ENCODE peak calls at places on chromosome 7, in nine cellular contexts. Q is heart left ventricle, U is A549, A is HCT116, W is IMR-90, P is stomach, Y is thyroid gland, C is erythroblast, B is uterus. Z is an unnamed sample.

GRCh38 chr7:105685099-105685609 is 103.9 kb upstream of the EFCAB10 start:
- DNase-seq in Q (no peak), U (no peak), A (no peak), W (peak; percentile 59), P (no peak), Y (no peak), C (no peak), B (no peak), Z (no peak)

GRCh38 chr7:151056286-151057037 is 1.2 kb downstream of the CDK5 start:
- DNase-seq in Q (no peak), U (no peak), A (no peak), W (no peak), P (peak; percentile 45), Y (peak; percentile 35), C (no peak), B (no peak), Z (no peak)

GRCh38 chr7:38525857-38526256 is 105.3 kb downstream of the AMPH start:
- DNase-seq in Q (no peak), U (no peak), A (no peak), W (no peak), P (no peak), Y (no peak), C (no peak), B (no peak), Z (no peak)

GRCh38 chr7:104979167-104979841 is 34.7 kb upstream of the KMT2E start:
- DNase-seq in Q (no peak), U (no peak), A (no peak), W (peak; percentile 62), P (no peak), Y (no peak), C (no peak), B (no peak), Z (no peak)

GRCh38 chr7:13987395-13987794 is 2.1 kb downstream of the ETV1 start:
- DNase-seq in Q (no peak), U (no peak), A (no peak), W (peak; percentile 29), P (no peak), Y (no peak), C (no peak), B (no peak), Z (no peak)

GRCh38 chr7:17299477-17299991 is 1.1 kb downstream of the AHR start:
- DNase-seq in Q (no peak), U (no peak), A (no peak), W (peak; percentile 24), P (no peak), Y (no peak), C (peak; percentile 37), B (no peak), Z (no peak)

GRCh38 chr7:97971990-97972943 is 17.7 kb downstream of the OCM2 start:
- DNase-seq in Q (peak; percentile 80), U (peak; percentile 90), A (peak; percentile 63), W (peak; percentile 57), P (peak; percentile 85), Y (peak; percentile 75), C (peak; percentile 89), B (peak; percentile 68), Z (peak; percentile 92)

GRCh38 chr7:37118029-37118428 is 330.6 kb downstream of the ELMO1 start:
- DNase-seq in Q (no peak), U (no peak), A (no peak), W (no peak), P (no peak), Y (no peak), C (no peak), B (no peak), Z (no peak)

DNA sequence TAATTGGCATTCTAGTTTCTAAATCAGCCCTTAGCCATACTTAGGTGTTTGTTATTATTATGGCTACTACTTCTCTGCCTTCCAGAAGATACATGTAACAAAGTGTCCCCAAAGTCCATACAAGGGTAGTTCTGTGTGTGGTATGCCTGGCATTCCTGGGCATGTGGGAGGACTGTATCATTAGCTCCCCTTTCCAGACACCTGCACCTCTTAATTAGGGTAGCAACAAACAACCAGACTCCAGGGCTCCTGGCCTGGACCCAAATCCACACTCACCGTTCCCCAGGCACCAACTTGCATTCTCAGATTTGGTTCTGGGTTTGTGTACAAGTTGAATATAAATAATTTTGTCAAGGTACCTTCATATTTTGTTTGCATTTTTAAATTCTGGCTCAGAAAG is 15.5 kb upstream of the CALD1 start:
- DNase-seq in Q (no peak), U (no peak), A (no peak), W (no peak), P (no peak), Y (no peak), C (no peak), B (no peak), Z (no peak)
- TF ChIP-seq POLR2A in Q (no peak), U (no peak), A (no peak), W (no peak), P (no peak), Y (no peak), C (no peak), B (no peak), Z (no peak)

DNA sequence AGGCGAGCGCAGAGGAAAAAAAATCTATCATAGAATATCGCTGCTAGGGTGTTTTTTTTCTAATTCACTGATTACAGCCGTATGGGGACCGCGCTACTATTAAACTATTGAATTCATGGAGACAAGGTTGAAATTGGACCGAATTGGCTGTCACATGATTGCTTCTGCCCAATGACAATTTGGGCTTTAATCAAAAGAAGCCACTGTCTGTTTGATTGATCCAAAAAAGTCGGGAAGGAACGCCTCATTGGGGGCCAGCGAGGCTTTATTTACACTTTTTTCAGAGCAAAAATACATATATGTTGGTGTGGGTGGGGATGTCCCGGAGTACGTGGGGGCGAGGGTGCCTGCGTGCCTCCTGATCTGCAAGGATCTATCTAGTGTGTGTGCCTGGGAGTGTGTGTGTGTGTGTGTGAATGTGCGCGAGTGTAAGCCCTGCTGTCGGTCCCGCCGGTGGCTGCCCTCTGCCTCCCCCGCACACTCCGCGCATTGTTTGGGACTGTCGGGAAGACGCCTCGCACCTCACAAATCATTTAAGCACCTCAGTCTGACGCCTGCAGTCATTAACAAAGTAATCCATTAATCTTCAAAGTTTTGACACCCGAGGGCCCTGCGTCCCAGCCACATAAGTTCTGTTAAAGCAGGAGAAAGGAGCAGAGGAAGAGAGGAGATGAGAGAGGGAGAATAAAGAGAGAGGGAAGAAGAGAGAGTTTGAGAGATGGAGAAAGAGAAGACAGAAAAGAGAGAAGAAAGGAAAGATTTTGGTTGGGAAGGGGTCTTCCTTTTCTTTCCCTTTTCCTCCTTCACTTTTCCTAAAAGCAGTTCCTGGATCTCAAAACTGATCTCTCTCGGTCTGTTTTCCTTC is at the start of gene HOXA2:
- DNase-seq in Q (no peak), U (no peak), A (no peak), W (peak; percentile 91), P (no peak), Y (no peak), C (no peak), B (no peak), Z (no peak)
- TF ChIP-seq POLR2A in Q (no peak), U (no peak), A (no peak), W (no peak), P (no peak), Y (peak; percentile 37), C (no peak), B (no peak), Z (no peak)

GRCh38 chr7:142809671-142810070 is 38.9 kb downstream of the PRSS2 start:
- DNase-seq in Q (no peak), U (no peak), A (no peak), W (no peak), P (no peak), Y (no peak), C (no peak), B (no peak), Z (no peak)

GRCh38 chr7:142806957-142807356 is 36.2 kb downstream of the PRSS2 start:
- DNase-seq in Q (no peak), U (no peak), A (no peak), W (no peak), P (no peak), Y (no peak), C (no peak), B (no peak), Z (no peak)

GRCh38 chr7:142808461-142808801 is 37.7 kb downstream of the PRSS2 start:
- DNase-seq in Q (no peak), U (no peak), A (no peak), W (no peak), P (no peak), Y (no peak), C (no peak), B (no peak), Z (no peak)

GRCh38 chr7:142808802-142809583 is 38.2 kb downstream of the PRSS2 start:
- DNase-seq in Q (no peak), U (no peak), A (no peak), W (peak; percentile 7), P (peak; percentile 56), Y (peak; percentile 17), C (peak; percentile 30), B (no peak), Z (no peak)

GRCh38 chr7:142807855-142808460 is 37.2 kb downstream of the PRSS2 start:
- DNase-seq in Q (no peak), U (no peak), A (no peak), W (peak; percentile 15), P (no peak), Y (no peak), C (no peak), B (no peak), Z (no peak)
- TF ChIP-seq POLR2A in Q (no peak), U (no peak), A (no peak), W (no peak), P (no peak), Y (no peak), C (no peak), B (no peak), Z (no peak)

GRCh38 chr7:101216001-101216859 is 1.2 kb downstream of the PLOD3 start:
- DNase-seq in Q (no peak), U (no peak), A (no peak), W (peak; percentile 14), P (no peak), Y (peak; percentile 33), C (no peak), B (no peak), Z (no peak)

GRCh38 chr7:101220295-101220694 is 2.3 kb downstream of the ZNHIT1 start:
- DNase-seq in Q (no peak), U (no peak), A (no peak), W (no peak), P (no peak), Y (no peak), C (no peak), B (no peak), Z (no peak)

GRCh38 chr7:101218236-101219130 is 518 bp downstream of the ZNHIT1 start:
- DNase-seq in Q (no peak), U (no peak), A (no peak), W (peak; percentile 7), P (no peak), Y (peak; percentile 26), C (no peak), B (no peak), Z (no peak)

GRCh38 chr7:101216860-101217387 is 457 bp downstream of the PLOD3 start:
- DNase-seq in Q (no peak), U (no peak), A (no peak), W (no peak), P (no peak), Y (no peak), C (peak; percentile 61), B (peak; percentile 33), Z (no peak)

DNA sequence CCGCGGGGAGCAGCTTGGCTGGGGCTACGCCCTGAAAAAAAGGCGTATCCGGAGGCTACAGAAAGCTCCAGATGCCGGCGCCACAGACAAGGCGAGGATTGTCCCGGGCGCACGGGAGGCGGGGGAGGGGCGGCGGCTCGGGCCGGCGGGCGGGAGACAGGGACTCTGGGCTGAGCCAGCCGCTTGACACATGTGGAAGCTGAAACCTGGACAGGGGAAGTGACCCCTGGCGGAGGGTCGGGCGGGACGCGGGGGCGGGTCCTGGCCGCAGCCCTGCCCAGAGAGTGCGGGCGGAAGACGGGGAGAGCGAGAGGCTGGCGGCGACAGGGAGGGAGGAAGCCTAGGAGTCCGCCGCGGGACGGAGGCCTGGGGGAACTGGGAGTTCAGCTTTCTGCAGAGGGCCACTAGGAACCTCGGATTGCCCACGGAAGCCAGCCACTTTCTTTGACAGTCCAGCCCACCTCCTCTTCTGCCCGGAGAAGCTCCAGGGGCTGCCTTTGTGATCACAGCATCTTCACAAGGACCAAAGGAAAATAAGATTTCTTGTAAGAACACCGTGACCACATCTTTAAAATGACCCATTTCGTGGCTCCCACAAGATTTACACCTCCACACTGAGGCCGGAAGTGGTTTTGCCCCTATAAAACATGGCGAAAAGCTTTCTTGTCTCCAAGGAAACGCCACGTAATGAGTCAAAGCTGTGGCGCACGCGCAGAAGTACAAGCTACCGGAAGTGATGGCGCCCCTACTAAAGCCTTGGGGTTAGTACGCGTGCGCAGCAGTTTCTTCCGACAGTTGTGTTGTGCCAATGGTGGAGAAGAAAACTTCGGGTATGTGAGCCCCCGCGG is at the start of the genes PLOD3 and ZNHIT1:
- DNase-seq in Q (peak; percentile 96), U (peak; percentile 100), A (peak; percentile 96), W (peak; percentile 97), P (peak; percentile 99), Y (peak; percentile 97), C (peak; percentile 99), B (peak; percentile 95), Z (peak; percentile 97)
- TF ChIP-seq POLR2A in Q (peak; percentile 37), U (peak; percentile 73), A (peak; percentile 51), W (peak; percentile 64), P (no peak), Y (peak; percentile 36), C (peak; percentile 66), B (peak; percentile 33), Z (no peak)